ENCODE peak calls at places on chromosomes 1 and 21, in six cellular contexts. One of them, this sample, is unnamed.

GRCh38 chr1:180175291-180175690 is 20.6 kb downstream of the QSOX1 start:
- DNase-seq in effector CD4-positive, alpha-beta T cell: no peak
- DNase-seq in left lung: no peak
- DNase-seq in stimulated activated CD8-positive, alpha-beta memory T cell treated with anti-CD3 and anti-CD28 coated beads, Interleukin-4, amount 100 ng/mL, for 24 hours: no peak
- DNase-seq in T-helper 9 cell: no peak
- DNase-seq in NCI-H2171 treated with DMSO at 0.1 percent for 48 hours: no peak
- DNase-seq in this sample: no peak

GRCh38 chr1:209747580-209748262 is 8.1 kb upstream of the TRAF3IP3 start:
- DNase-seq in NCI-H2171 treated with DMSO at 0.1 percent for 48 hours: no peak
- DNase-seq in T-helper 9 cell: peak; percentile 76
- DNase-seq in stimulated activated CD8-positive, alpha-beta memory T cell treated with anti-CD3 and anti-CD28 coated beads, Interleukin-4, amount 100 ng/mL, for 24 hours: peak; percentile 82
- DNase-seq in left lung: peak; percentile 97
- DNase-seq in effector CD4-positive, alpha-beta T cell: peak; percentile 69
- DNase-seq in this sample: no peak

GRCh38 chr1:110756506-110756905 is 81.8 kb upstream of the KCNA3 start:
- DNase-seq in stimulated activated CD8-positive, alpha-beta memory T cell treated with anti-CD3 and anti-CD28 coated beads, Interleukin-4, amount 100 ng/mL, for 24 hours: no peak
- DNase-seq in effector CD4-positive, alpha-beta T cell: no peak
- DNase-seq in NCI-H2171 treated with DMSO at 0.1 percent for 48 hours: peak; percentile 98
- DNase-seq in left lung: no peak
- DNase-seq in T-helper 9 cell: no peak
- DNase-seq in this sample: peak; percentile 94

GRCh38 chr1:92832537-92833160 is 809 bp downstream of the RPL5 start:
- DNase-seq in T-helper 9 cell: no peak
- DNase-seq in effector CD4-positive, alpha-beta T cell: no peak
- DNase-seq in left lung: no peak
- DNase-seq in stimulated activated CD8-positive, alpha-beta memory T cell treated with anti-CD3 and anti-CD28 coated beads, Interleukin-4, amount 100 ng/mL, for 24 hours: no peak
- DNase-seq in NCI-H2171 treated with DMSO at 0.1 percent for 48 hours: no peak
- DNase-seq in this sample: no peak

GRCh38 chr1:172408958-172409357 is 11.5 kb upstream of the C1orf105 start:
- DNase-seq in NCI-H2171 treated with DMSO at 0.1 percent for 48 hours: no peak
- DNase-seq in stimulated activated CD8-positive, alpha-beta memory T cell treated with anti-CD3 and anti-CD28 coated beads, Interleukin-4, amount 100 ng/mL, for 24 hours: no peak
- DNase-seq in effector CD4-positive, alpha-beta T cell: no peak
- DNase-seq in T-helper 9 cell: no peak
- DNase-seq in left lung: no peak
- DNase-seq in this sample: no peak

GRCh38 chr1:226181996-226182714 is 4.4 kb downstream of the ACBD3 start:
- DNase-seq in T-helper 9 cell: no peak
- DNase-seq in stimulated activated CD8-positive, alpha-beta memory T cell treated with anti-CD3 and anti-CD28 coated beads, Interleukin-4, amount 100 ng/mL, for 24 hours: no peak
- DNase-seq in left lung: no peak
- DNase-seq in effector CD4-positive, alpha-beta T cell: no peak
- DNase-seq in NCI-H2171 treated with DMSO at 0.1 percent for 48 hours: no peak
- DNase-seq in this sample: no peak

GRCh38 chr1:156781585-156782186 is 14.4 kb downstream of the PRCC start:
- DNase-seq in left lung: no peak
- DNase-seq in T-helper 9 cell: no peak
- DNase-seq in NCI-H2171 treated with DMSO at 0.1 percent for 48 hours: no peak
- DNase-seq in effector CD4-positive, alpha-beta T cell: no peak
- DNase-seq in stimulated activated CD8-positive, alpha-beta memory T cell treated with anti-CD3 and anti-CD28 coated beads, Interleukin-4, amount 100 ng/mL, for 24 hours: no peak
- DNase-seq in this sample: no peak

GRCh38 chr1:26138974-26139558 is 19.8 kb upstream of the FAM110D start:
- DNase-seq in effector CD4-positive, alpha-beta T cell: no peak
- DNase-seq in left lung: no peak
- DNase-seq in stimulated activated CD8-positive, alpha-beta memory T cell treated with anti-CD3 and anti-CD28 coated beads, Interleukin-4, amount 100 ng/mL, for 24 hours: no peak
- DNase-seq in NCI-H2171 treated with DMSO at 0.1 percent for 48 hours: no peak
- DNase-seq in T-helper 9 cell: no peak
- DNase-seq in this sample: no peak

GRCh38 chr1:109906160-109906838 is 4.3 kb upstream of the CSF1 start:
- DNase-seq in left lung: no peak
- DNase-seq in effector CD4-positive, alpha-beta T cell: peak; percentile 16
- DNase-seq in T-helper 9 cell: peak; percentile 21
- DNase-seq in NCI-H2171 treated with DMSO at 0.1 percent for 48 hours: no peak
- DNase-seq in stimulated activated CD8-positive, alpha-beta memory T cell treated with anti-CD3 and anti-CD28 coated beads, Interleukin-4, amount 100 ng/mL, for 24 hours: peak; percentile 19
- DNase-seq in this sample: no peak

GRCh38 chr1:30419246-30419720 is 304.1 kb downstream of the MATN1 start:
- DNase-seq in effector CD4-positive, alpha-beta T cell: no peak
- DNase-seq in stimulated activated CD8-positive, alpha-beta memory T cell treated with anti-CD3 and anti-CD28 coated beads, Interleukin-4, amount 100 ng/mL, for 24 hours: no peak
- DNase-seq in left lung: no peak
- DNase-seq in T-helper 9 cell: no peak
- DNase-seq in NCI-H2171 treated with DMSO at 0.1 percent for 48 hours: no peak
- DNase-seq in this sample: no peak

GRCh38 chr1:182299728-182300581 is 91.6 kb downstream of the GLUL start:
- DNase-seq in T-helper 9 cell: no peak
- DNase-seq in effector CD4-positive, alpha-beta T cell: no peak
- DNase-seq in stimulated activated CD8-positive, alpha-beta memory T cell treated with anti-CD3 and anti-CD28 coated beads, Interleukin-4, amount 100 ng/mL, for 24 hours: no peak
- DNase-seq in left lung: peak; percentile 72
- DNase-seq in NCI-H2171 treated with DMSO at 0.1 percent for 48 hours: peak; percentile 29
- DNase-seq in this sample: peak; percentile 17

GRCh38 chr1:185654199-185654951 is 79.8 kb upstream of the HMCN1 start:
- DNase-seq in left lung: no peak
- DNase-seq in NCI-H2171 treated with DMSO at 0.1 percent for 48 hours: no peak
- DNase-seq in T-helper 9 cell: no peak
- DNase-seq in effector CD4-positive, alpha-beta T cell: no peak
- DNase-seq in stimulated activated CD8-positive, alpha-beta memory T cell treated with anti-CD3 and anti-CD28 coated beads, Interleukin-4, amount 100 ng/mL, for 24 hours: no peak
- DNase-seq in this sample: no peak

GRCh38 chr1:166671627-166672026 is 167.6 kb upstream of the POGK start:
- DNase-seq in left lung: no peak
- DNase-seq in NCI-H2171 treated with DMSO at 0.1 percent for 48 hours: no peak
- DNase-seq in effector CD4-positive, alpha-beta T cell: no peak
- DNase-seq in stimulated activated CD8-positive, alpha-beta memory T cell treated with anti-CD3 and anti-CD28 coated beads, Interleukin-4, amount 100 ng/mL, for 24 hours: no peak
- DNase-seq in T-helper 9 cell: no peak
- DNase-seq in this sample: no peak

GRCh38 chr1:200311256-200311655 is 98.6 kb downstream of the ZNF281 start:
- DNase-seq in left lung: no peak
- DNase-seq in stimulated activated CD8-positive, alpha-beta memory T cell treated with anti-CD3 and anti-CD28 coated beads, Interleukin-4, amount 100 ng/mL, for 24 hours: no peak
- DNase-seq in T-helper 9 cell: no peak
- DNase-seq in effector CD4-positive, alpha-beta T cell: no peak
- DNase-seq in NCI-H2171 treated with DMSO at 0.1 percent for 48 hours: no peak
- DNase-seq in this sample: no peak

GRCh38 chr1:18761948-18762905 is 97.2 kb downstream of the TAS1R2 start:
- DNase-seq in T-helper 9 cell: no peak
- DNase-seq in left lung: no peak
- DNase-seq in NCI-H2171 treated with DMSO at 0.1 percent for 48 hours: no peak
- DNase-seq in stimulated activated CD8-positive, alpha-beta memory T cell treated with anti-CD3 and anti-CD28 coated beads, Interleukin-4, amount 100 ng/mL, for 24 hours: no peak
- DNase-seq in effector CD4-positive, alpha-beta T cell: no peak
- DNase-seq in this sample: no peak

GRCh38 chr1:245837741-245838140 is 669.3 kb downstream of the SMYD3 start:
- DNase-seq in stimulated activated CD8-positive, alpha-beta memory T cell treated with anti-CD3 and anti-CD28 coated beads, Interleukin-4, amount 100 ng/mL, for 24 hours: no peak
- DNase-seq in NCI-H2171 treated with DMSO at 0.1 percent for 48 hours: no peak
- DNase-seq in T-helper 9 cell: no peak
- DNase-seq in effector CD4-positive, alpha-beta T cell: no peak
- DNase-seq in left lung: no peak
- DNase-seq in this sample: no peak

GRCh38 chr1:20126806-20127440 is 7.6 kb upstream of the PLA2G2D start:
- DNase-seq in NCI-H2171 treated with DMSO at 0.1 percent for 48 hours: no peak
- DNase-seq in left lung: no peak
- DNase-seq in T-helper 9 cell: no peak
- DNase-seq in effector CD4-positive, alpha-beta T cell: no peak
- DNase-seq in stimulated activated CD8-positive, alpha-beta memory T cell treated with anti-CD3 and anti-CD28 coated beads, Interleukin-4, amount 100 ng/mL, for 24 hours: no peak
- DNase-seq in this sample: no peak

GRCh38 chr21:46184625-46185555 is 631 bp upstream of the SPATC1L start:
- DNase-seq in NCI-H2171 treated with DMSO at 0.1 percent for 48 hours: peak; percentile 88
- DNase-seq in stimulated activated CD8-positive, alpha-beta memory T cell treated with anti-CD3 and anti-CD28 coated beads, Interleukin-4, amount 100 ng/mL, for 24 hours: peak; percentile 48
- DNase-seq in T-helper 9 cell: peak; percentile 32
- DNase-seq in effector CD4-positive, alpha-beta T cell: peak; percentile 44
- DNase-seq in left lung: peak; percentile 93
- DNase-seq in this sample: peak; percentile 54

GRCh38 chr1:94481473-94481933 is 60.1 kb downstream of the F3 start:
- DNase-seq in left lung: no peak
- DNase-seq in T-helper 9 cell: peak; percentile 0
- DNase-seq in NCI-H2171 treated with DMSO at 0.1 percent for 48 hours: peak; percentile 57
- DNase-seq in stimulated activated CD8-positive, alpha-beta memory T cell treated with anti-CD3 and anti-CD28 coated beads, Interleukin-4, amount 100 ng/mL, for 24 hours: no peak
- DNase-seq in effector CD4-positive, alpha-beta T cell: no peak
- DNase-seq in this sample: peak; percentile 52

GRCh38 chr1:241603626-241604337 is 36.4 kb downstream of the CHML start:
- DNase-seq in NCI-H2171 treated with DMSO at 0.1 percent for 48 hours: no peak
- DNase-seq in stimulated activated CD8-positive, alpha-beta memory T cell treated with anti-CD3 and anti-CD28 coated beads, Interleukin-4, amount 100 ng/mL, for 24 hours: no peak
- DNase-seq in left lung: no peak
- DNase-seq in effector CD4-positive, alpha-beta T cell: no peak
- DNase-seq in T-helper 9 cell: no peak
- DNase-seq in this sample: no peak

GRCh38 chr1:27117733-27118439 is 37.0 kb downstream of the SLC9A1 start:
- DNase-seq in left lung: no peak
- DNase-seq in NCI-H2171 treated with DMSO at 0.1 percent for 48 hours: peak; percentile 24
- DNase-seq in stimulated activated CD8-positive, alpha-beta memory T cell treated with anti-CD3 and anti-CD28 coated beads, Interleukin-4, amount 100 ng/mL, for 24 hours: no peak
- DNase-seq in effector CD4-positive, alpha-beta T cell: no peak
- DNase-seq in T-helper 9 cell: no peak
- DNase-seq in this sample: peak; percentile 31

GRCh38 chr1:209319549-209319948 is 264.0 kb upstream of the CAMK1G start:
- DNase-seq in left lung: no peak
- DNase-seq in stimulated activated CD8-positive, alpha-beta memory T cell treated with anti-CD3 and anti-CD28 coated beads, Interleukin-4, amount 100 ng/mL, for 24 hours: no peak
- DNase-seq in T-helper 9 cell: no peak
- DNase-seq in NCI-H2171 treated with DMSO at 0.1 percent for 48 hours: no peak
- DNase-seq in effector CD4-positive, alpha-beta T cell: no peak
- DNase-seq in this sample: no peak

GRCh38 chr1:33402234-33402633 is 28.7 kb downstream of the PHC2 start:
- DNase-seq in left lung: no peak
- DNase-seq in NCI-H2171 treated with DMSO at 0.1 percent for 48 hours: no peak
- DNase-seq in T-helper 9 cell: no peak
- DNase-seq in effector CD4-positive, alpha-beta T cell: no peak
- DNase-seq in stimulated activated CD8-positive, alpha-beta memory T cell treated with anti-CD3 and anti-CD28 coated beads, Interleukin-4, amount 100 ng/mL, for 24 hours: no peak
- DNase-seq in this sample: no peak

This sample was measured in NCI-H524.